ENCODE peak calls at places on chromosomes 11 and 22, in seven cellular contexts. K, E, V, R, P, U and G are unnamed samples.

GRCh38 chr11:40130427-40130826 is 1329.0 kb downstream of the LRRC4C start:
- DNase-seq in K (peak), E (no peak), V (no peak), R (no peak), P (no peak), U (no peak), G (no peak)

GRCh38 chr11:111938687-111939160 is 1.6 kb downstream of the DIXDC1 start:
- DNase-seq in K (peak), E (no peak), V (no peak), R (peak), P (no peak), U (peak), G (peak)

GRCh38 chr11:46676436-46677158 is 23.8 kb downstream of the ARHGAP1 start:
- DNase-seq in K (no peak), E (no peak), V (peak), R (no peak), P (peak), U (no peak), G (no peak)

GRCh38 chr11:44159848-44160721 is 64.6 kb downstream of the EXT2 start:
- DNase-seq in K (no peak), E (no peak), V (no peak), R (no peak), P (no peak), U (no peak), G (no peak)

GRCh38 chr11:67261635-67261941 is 4.7 kb upstream of the GRK2 start:
- DNase-seq in K (no peak), E (no peak), V (no peak), R (no peak), P (no peak), U (no peak), G (no peak)

GRCh38 chr11:24880962-24881361 is 384.1 kb downstream of the LUZP2 start:
- DNase-seq in K (no peak), E (no peak), V (no peak), R (no peak), P (no peak), U (no peak), G (no peak)

GRCh38 chr11:38593649-38594048 is 1995.6 kb upstream of the RAG2 start:
- DNase-seq in K (no peak), E (no peak), V (no peak), R (no peak), P (no peak), U (peak), G (no peak)

GRCh38 chr22:31055322-31056159 is 25.6 kb upstream of the SMTN start:
- DNase-seq in K (peak), E (peak), V (no peak), R (peak), P (peak), U (peak), G (no peak)

DNA sequence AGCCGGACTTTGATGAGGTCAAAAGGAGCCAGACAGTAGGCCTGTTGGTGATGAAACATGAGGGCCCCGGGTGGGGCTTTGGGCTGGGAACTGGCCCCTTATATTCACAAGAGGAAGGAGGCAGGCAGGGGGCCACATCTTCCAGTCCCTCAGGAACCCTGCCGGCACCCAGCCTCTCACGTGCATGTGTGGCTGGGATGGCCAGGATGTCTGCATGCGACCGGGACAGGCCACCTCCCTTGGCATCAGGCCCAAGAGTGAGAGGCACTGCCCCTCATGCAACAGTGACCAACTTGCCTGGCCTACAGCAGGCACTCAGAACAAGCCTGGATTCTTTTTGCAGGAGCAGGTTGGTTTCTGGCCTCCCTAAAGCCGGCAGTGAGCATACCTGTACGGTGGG is 5.4 kb downstream of the SLC25A45 start:
- DNase-seq in K (no peak), E (no peak), V (peak), R (no peak), P (no peak), U (no peak), G (no peak)
- TF ChIP-seq CTCF in K (no peak), E (no peak), V (no peak), R (no peak), P (no peak), U (no peak), G (no peak)

GRCh38 chr11:116276051-116277044 is 496.4 kb downstream of the BUD13 start:
- DNase-seq in K (peak), E (peak), V (peak), R (peak), P (peak), U (peak), G (peak)
- H3K4me3 ChIP-seq in K (peak), E (peak), V (no peak), R (no peak), P (no peak), U (no peak), G (peak)

DNA sequence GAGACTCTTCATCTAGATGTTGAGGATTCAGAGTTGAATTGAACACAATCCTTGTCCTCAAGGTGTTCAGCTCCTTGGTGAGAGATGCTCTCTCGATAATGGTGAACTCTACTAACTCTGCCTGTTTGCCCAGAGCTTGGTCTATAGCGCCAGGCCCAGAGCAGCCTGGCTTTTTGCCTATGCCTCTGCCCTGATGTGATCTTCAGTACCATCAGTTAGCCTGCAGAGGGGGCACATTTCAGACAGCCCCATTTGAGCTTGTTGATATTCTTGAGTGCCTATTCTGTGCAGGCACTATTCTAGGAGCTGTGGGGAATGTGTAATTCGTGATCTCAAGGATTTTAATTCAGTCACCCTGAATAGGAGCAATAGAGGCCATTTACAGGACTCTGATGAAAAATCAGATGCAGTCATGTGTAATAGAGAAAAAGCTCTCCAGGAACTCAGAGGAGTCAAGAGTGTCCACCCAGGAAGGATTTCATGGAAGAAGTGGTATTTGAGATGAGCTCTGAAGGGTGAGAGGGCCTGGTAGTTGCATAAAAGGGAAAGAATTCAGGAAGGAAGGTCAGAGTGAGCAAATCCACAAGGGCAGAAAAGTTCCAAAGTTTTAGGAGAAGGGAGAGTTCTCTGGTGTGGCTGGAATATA is 19.3 kb downstream of the GTPBP1 start:
- DNase-seq in K (peak), E (peak), V (peak), R (peak), P (no peak), U (peak), G (no peak)
- TF ChIP-seq CTCF in K (peak), E (peak), V (peak), R (peak), P (peak), U (peak), G (peak)

GRCh38 chr11:59141191-59141590 is 1.5 kb upstream of the FAM111A start:
- DNase-seq in K (no peak), E (no peak), V (no peak), R (no peak), P (no peak), U (no peak), G (no peak)
- H3K4me3 ChIP-seq in K (peak), E (no peak), V (no peak), R (no peak), P (no peak), U (no peak), G (no peak)

DNA sequence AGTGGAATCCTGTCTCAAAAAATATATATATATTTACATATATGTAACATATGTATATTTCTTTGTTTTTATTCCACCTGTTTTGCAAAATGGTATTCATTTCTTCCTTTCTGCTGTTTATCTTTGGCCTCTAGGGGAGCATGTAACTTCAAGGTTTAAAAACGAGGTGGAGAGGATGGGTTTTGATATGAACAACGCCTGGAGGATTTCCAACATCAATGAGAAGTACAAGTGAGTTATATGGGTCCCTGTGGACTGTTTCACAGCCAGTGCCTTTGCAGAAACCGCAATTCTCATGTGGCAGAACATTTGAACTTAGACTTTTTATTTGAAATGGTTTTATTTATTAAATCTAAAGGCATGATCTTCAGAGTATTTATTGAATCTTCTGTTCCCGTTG is 81.6 kb upstream of the HORMAD2 start:
- DNase-seq in K (peak), E (no peak), V (no peak), R (peak), P (no peak), U (peak), G (no peak)
- TF ChIP-seq CTCF in K (no peak), E (no peak), V (no peak), R (peak), P (peak), U (peak), G (peak)

DNA sequence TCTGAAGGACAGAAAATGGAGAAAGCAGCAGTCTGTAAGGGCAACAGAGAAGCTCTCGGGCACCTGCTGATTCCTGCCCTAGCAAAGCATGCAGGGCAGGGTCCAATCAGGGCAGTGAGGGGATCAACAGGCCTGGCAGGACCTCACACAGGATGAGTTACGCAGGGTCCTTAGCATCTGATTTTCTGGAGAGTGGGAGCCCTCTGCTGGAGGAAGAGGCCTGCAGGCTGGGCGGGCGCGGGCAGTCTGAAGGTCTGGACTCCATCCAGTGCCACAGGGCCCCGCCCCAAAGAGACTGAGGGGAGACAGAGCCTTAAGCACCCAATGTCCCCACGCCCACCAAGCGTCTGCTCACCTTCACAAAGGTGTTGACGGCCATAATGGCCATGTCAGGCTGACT is 28.9 kb downstream of the AP1B1 start:
- DNase-seq in K (peak), E (peak), V (peak), R (peak), P (peak), U (peak), G (no peak)
- H3K4me3 ChIP-seq in K (no peak), E (no peak), V (no peak), R (no peak), P (no peak), U (no peak), G (no peak)

GRCh38 chr11:61310749-61311148 is 15.6 kb upstream of the VWCE start:
- DNase-seq in K (no peak), E (no peak), V (no peak), R (no peak), P (no peak), U (no peak), G (no peak)
- TF ChIP-seq CTCF in K (no peak), E (no peak), V (no peak), R (no peak), P (no peak), U (no peak), G (no peak)